ENCODE peak calls at places on chromosomes 3 and 15, in four cellular contexts. One of them, this sample, is unnamed. For H3K9me3 and H3K4me1, the result is how much of the 10 kb centered on the place peaks cover.

GRCh38 chr3:13091898-13092620 is 18.8 kb upstream of the IQSEC1 start:
- DNase-seq in fibroblast of lung: peak
- DNase-seq in hepatocyte: peak
- DNase-seq in tibial artery: peak
- DNase-seq in this sample: peak

GRCh38 chr3:52091566-52092290 is 35.4 kb upstream of the DUSP7 start:
- DNase-seq in fibroblast of lung: peak
- DNase-seq in hepatocyte: no peak
- DNase-seq in tibial artery: peak
- DNase-seq in this sample: no peak

GRCh38 chr3:170322501-170323328 is 34.8 kb upstream of the SKIL start:
- DNase-seq in fibroblast of lung: peak
- DNase-seq in hepatocyte: no peak
- DNase-seq in tibial artery: no peak
- DNase-seq in this sample: no peak

GRCh38 chr3:115626006-115626409 is 2.7 kb downstream of the GAP43 start:
- DNase-seq in fibroblast of lung: no peak
- DNase-seq in hepatocyte: no peak
- DNase-seq in tibial artery: no peak
- DNase-seq in this sample: no peak

GRCh38 chr3:160804762-160805161 is 48.7 kb downstream of the PPM1L start:
- DNase-seq in fibroblast of lung: no peak
- DNase-seq in hepatocyte: no peak
- DNase-seq in tibial artery: peak
- DNase-seq in this sample: no peak

GRCh38 chr15:98823012-98823458 is 174.7 kb downstream of the IGF1R start:
- DNase-seq in fibroblast of lung: peak
- DNase-seq in hepatocyte: peak
- DNase-seq in tibial artery: no peak
- DNase-seq in this sample: peak

GRCh38 chr3:51622868-51623267 is 48.2 kb upstream of the TEX264 start:
- DNase-seq in fibroblast of lung: peak
- DNase-seq in hepatocyte: peak
- DNase-seq in tibial artery: no peak
- DNase-seq in this sample: no peak

GRCh38 chr3:137012097-137012501 is 54.3 kb downstream of the IL20RB start:
- DNase-seq in fibroblast of lung: peak
- DNase-seq in hepatocyte: no peak
- DNase-seq in tibial artery: no peak
- DNase-seq in this sample: peak

GRCh38 chr3:151843275-151843674 is 29.4 kb downstream of the AADAC start:
- DNase-seq in fibroblast of lung: peak
- DNase-seq in hepatocyte: no peak
- DNase-seq in tibial artery: no peak
- DNase-seq in this sample: no peak

GRCh38 chr3:122982202-122983185 is 45.1 kb downstream of the SEMA5B start:
- DNase-seq in fibroblast of lung: no peak
- DNase-seq in hepatocyte: no peak
- DNase-seq in tibial artery: no peak
- DNase-seq in this sample: no peak

GRCh38 chr3:30227571-30228301 is 378.7 kb upstream of the TGFBR2 start:
- DNase-seq in fibroblast of lung: peak
- DNase-seq in hepatocyte: no peak
- DNase-seq in tibial artery: no peak
- DNase-seq in this sample: no peak

GRCh38 chr3:9955611-9956352 is 3.6 kb upstream of the PRRT3 start:
- DNase-seq in fibroblast of lung: no peak
- DNase-seq in hepatocyte: no peak
- DNase-seq in tibial artery: no peak
- DNase-seq in this sample: no peak

GRCh38 chr3:40173291-40173710 is 136.2 kb upstream of the EIF1B start:
- DNase-seq in fibroblast of lung: no peak
- DNase-seq in hepatocyte: no peak
- DNase-seq in tibial artery: no peak
- DNase-seq in this sample: no peak

GRCh38 chr3:52047295-52047960 is 8.9 kb downstream of the DUSP7 start:
- DNase-seq in fibroblast of lung: peak
- DNase-seq in hepatocyte: no peak
- DNase-seq in tibial artery: peak
- DNase-seq in this sample: no peak

GRCh38 chr3:172626241-172626640 is 84.6 kb downstream of the NCEH1 start:
- DNase-seq in fibroblast of lung: peak
- DNase-seq in hepatocyte: no peak
- DNase-seq in tibial artery: no peak
- DNase-seq in this sample: peak

GRCh38 chr3:114887806-114888205 is 259.3 kb downstream of the ZBTB20 start:
- DNase-seq in fibroblast of lung: no peak
- DNase-seq in hepatocyte: no peak
- DNase-seq in tibial artery: no peak
- DNase-seq in this sample: no peak

GRCh38 chr3:141469712-141470111 is 17.1 kb upstream of the RASA2 start:
- DNase-seq in fibroblast of lung: peak
- DNase-seq in hepatocyte: no peak
- DNase-seq in tibial artery: no peak
- DNase-seq in this sample: no peak

GRCh38 chr3:49607105-49607591 is 52.9 kb downstream of the BSN start:
- DNase-seq in fibroblast of lung: no peak
- DNase-seq in hepatocyte: no peak
- DNase-seq in tibial artery: peak
- DNase-seq in this sample: no peak

GRCh38 chr15:92629975-92630626 is 25.5 kb downstream of the FAM174B start:
- DNase-seq in fibroblast of lung: no peak
- DNase-seq in hepatocyte: no peak
- DNase-seq in tibial artery: peak
- DNase-seq in this sample: no peak

GRCh38 chr3:105598047-105598796 is 231.5 kb downstream of the ALCAM start:
- DNase-seq in fibroblast of lung: peak
- DNase-seq in hepatocyte: peak
- DNase-seq in tibial artery: no peak
- DNase-seq in this sample: peak

GRCh38 chr3:88986834-88987233 is 120.6 kb upstream of the EPHA3 start:
- DNase-seq in fibroblast of lung: peak
- DNase-seq in hepatocyte: no peak
- DNase-seq in tibial artery: no peak
- DNase-seq in this sample: no peak

GRCh38 chr15:52745326-52746161 is 44.6 kb downstream of the ONECUT1 start:
- DNase-seq in fibroblast of lung: no peak
- DNase-seq in hepatocyte: no peak
- DNase-seq in tibial artery: no peak
- DNase-seq in this sample: no peak

GRCh38 chr15:101255615-101256350 is 3.9 kb upstream of the CHSY1 start:
- DNase-seq in fibroblast of lung: peak
- DNase-seq in hepatocyte: peak
- DNase-seq in tibial artery: no peak
- DNase-seq in this sample: no peak

GRCh38 chr3:72033709-72034428 is 248.9 kb upstream of the PROK2 start:
- DNase-seq in fibroblast of lung: no peak
- DNase-seq in hepatocyte: no peak
- DNase-seq in tibial artery: no peak
- DNase-seq in this sample: no peak

DNA sequence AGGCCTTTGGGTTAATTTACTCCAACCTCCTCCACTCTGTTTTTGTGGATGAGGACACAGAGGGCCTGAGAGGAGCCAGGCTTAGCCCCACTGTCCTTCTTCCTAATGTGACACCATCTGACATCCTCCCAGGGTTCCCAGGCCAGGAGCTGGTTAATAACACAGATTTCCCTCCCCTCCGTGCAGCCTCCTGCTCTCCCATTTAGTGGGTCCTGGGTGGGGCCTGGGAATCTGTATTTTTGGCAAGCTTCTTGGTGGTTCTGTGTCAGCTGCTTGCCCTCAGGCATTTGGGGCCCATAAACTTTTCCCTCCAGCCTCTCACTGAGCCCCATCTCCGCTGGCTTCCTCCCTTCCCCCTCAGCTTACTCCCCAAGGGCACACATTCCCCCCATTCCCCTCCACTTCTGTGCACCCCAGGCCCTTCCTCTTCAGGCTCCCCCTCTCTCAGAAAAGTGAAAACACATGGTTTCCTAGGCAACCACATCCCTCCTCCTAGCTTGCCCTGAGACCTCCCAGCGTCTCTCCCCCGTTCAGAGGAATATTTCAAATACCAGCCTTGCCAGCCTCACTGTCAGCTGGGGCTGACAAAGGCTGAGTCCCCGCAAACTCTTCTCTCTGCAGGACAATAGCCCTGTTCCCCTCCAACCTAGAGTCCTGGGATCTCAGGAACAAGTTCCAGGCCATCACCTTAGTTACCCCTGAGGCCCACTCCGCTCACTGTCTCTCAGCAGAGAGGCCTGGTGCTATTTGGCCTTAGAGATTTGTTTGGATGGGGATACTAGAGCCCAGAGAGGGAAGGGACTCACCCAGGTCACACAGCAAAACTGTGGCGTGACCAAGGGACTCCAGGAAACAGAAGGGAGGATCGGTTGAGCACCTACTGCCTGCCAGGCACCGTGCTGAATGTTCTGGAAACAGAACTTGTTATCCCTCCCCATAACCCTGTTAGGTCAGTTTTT is 44.7 kb upstream of the SMAD6 start:
- DNase-seq in fibroblast of lung: no peak
- DNase-seq in hepatocyte: peak
- DNase-seq in tibial artery: no peak
- DNase-seq in this sample: peak
- H3K27ac ChIP-seq in fibroblast of lung: no peak
- H3K27ac ChIP-seq in hepatocyte: peak
- H3K27ac ChIP-seq in tibial artery: no peak
- H3K27ac ChIP-seq in this sample: peak

DNA sequence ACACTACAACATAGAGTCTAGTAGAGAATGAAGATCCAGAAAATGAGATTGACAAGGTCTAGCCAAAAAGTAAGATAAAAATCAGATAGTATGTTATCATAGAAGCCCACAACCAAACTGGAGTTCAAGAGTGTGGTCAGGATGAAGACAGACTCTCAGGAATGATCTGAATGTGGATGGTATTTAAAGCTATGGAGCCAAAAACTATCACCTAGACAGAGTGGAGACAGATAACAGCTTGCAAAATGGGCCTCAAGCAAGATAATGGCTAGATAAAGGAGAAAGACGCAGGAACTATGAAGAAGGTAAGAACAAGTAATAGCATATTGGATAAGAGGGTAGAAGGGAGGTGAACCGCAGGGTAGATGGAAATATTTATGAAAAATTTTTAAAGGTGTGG is 35.4 kb downstream of the ZMAT3 start:
- DNase-seq in fibroblast of lung: peak
- DNase-seq in hepatocyte: no peak
- DNase-seq in tibial artery: no peak
- DNase-seq in this sample: peak
- H3K9me3 ChIP-seq in fibroblast of lung: under half
- H3K9me3 ChIP-seq in hepatocyte: under half
- H3K9me3 ChIP-seq in tibial artery: under half
- H3K9me3 ChIP-seq in this sample: under half

DNA sequence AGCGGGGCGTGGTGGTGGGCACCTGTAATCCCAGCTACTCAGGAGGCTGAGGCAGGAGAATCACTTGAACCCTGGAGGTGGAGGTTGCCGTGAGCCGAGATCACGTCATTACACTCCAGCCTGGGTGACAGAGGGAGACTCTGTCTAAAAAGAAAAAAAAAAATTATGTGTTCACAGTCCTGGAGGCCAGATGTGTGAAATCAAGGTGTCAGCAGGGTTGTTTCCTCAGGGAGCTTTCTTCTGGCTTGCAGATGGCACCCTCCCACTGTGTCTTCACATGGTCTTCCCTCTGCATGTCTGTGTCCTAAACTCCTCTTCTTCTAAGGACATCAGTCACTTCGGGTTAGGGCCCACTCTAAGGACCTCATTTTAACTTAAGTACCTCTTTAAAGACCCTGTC is 56.2 kb upstream of the UBE2E1 start:
- DNase-seq in fibroblast of lung: no peak
- DNase-seq in hepatocyte: no peak
- DNase-seq in tibial artery: no peak
- DNase-seq in this sample: no peak
- H3K4me1 ChIP-seq in fibroblast of lung: under half
- H3K4me1 ChIP-seq in hepatocyte: under half
- H3K4me1 ChIP-seq in tibial artery: under half
- H3K4me1 ChIP-seq in this sample: under half

DNA sequence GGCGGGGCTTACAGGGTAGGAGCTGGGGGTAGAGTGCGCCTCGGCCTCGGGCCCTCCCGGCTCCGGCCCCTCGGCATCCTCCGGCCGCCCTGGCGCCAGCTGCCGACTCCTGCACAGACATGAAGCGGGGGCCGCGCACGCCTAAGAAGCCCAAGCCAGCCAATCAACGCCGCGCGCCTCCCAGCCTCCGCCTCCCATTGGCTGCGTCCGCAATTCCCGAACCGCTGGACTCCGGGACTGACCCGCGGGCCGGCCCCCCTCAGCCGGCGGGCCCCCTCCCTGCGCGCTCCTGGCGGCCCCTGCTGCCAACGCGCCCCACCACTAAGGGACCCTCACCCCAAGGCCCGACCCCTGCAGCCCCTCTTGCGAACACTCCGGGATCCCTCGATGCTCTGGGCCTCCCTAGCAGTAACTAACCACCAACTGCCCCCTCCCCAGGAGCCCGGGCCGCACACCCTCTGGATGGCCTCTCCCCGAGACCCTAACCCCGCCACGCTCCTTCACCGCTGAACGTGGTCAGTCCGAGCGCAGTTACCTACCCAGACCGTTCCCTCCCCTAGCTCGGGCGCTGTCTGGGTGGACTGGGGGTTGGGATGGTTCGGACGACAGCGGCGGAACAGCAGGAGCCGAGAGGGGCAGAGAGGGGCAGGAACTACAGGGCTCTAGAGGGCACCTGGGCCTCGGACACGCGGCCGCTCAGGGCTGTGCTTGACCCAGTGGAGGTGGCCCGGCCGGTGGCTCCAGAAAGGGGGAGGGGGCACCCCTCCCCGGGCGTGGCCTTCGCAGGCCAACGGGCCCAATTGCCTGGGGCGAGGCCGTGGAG is 5.0 kb downstream of the GATA2 start:
- DNase-seq in fibroblast of lung: peak
- DNase-seq in hepatocyte: peak
- DNase-seq in tibial artery: peak
- DNase-seq in this sample: peak
- H3K27ac ChIP-seq in fibroblast of lung: peak
- H3K27ac ChIP-seq in hepatocyte: no peak
- H3K27ac ChIP-seq in tibial artery: no peak
- H3K27ac ChIP-seq in this sample: peak

DNA sequence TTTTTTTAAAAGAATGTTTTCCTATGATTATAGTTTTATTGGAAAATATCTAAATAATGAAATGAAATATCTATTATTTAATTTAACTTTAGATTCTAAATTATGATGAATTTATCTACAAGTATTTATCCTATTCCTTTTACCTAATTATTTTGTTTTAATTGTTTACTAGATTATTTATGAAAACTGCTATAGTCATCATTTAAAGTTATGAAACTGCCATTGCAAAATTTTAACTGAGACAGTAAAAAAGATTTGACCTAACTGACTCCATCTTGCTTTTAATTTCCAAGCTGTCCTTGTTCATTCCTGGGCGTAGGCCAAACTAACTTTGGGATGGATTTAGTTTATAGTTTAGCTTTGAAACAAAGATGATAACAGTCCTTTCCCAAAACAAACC is 25.9 kb upstream of the FAM3D start:
- DNase-seq in fibroblast of lung: no peak
- DNase-seq in hepatocyte: no peak
- DNase-seq in tibial artery: no peak
- DNase-seq in this sample: no peak
- H3K9me3 ChIP-seq in fibroblast of lung: under half
- H3K9me3 ChIP-seq in hepatocyte: under half
- H3K9me3 ChIP-seq in tibial artery: under half
- H3K9me3 ChIP-seq in this sample: under half